ENCODE peak calls at places on chromosome 10, in six cellular contexts. V, Z, E, L, D and P are unnamed samples.

GRCh38 chr10:125113661-125114388 is 46.5 kb downstream of the CTBP2 start:
- DNase-seq in E (peak; percentile 30), Z (no peak), D (no peak), L (no peak), V (no peak), P (no peak)

GRCh38 chr10:80503584-80504157 is 34.0 kb upstream of the SH2D4B start:
- DNase-seq in E (no peak), L (no peak), Z (no peak), V (no peak), D (no peak), P (no peak)

GRCh38 chr10:132592790-132593788 is 55.5 kb downstream of the INPP5A start:
- DNase-seq in E (no peak), V (peak; percentile 72), L (no peak), D (no peak), Z (no peak), P (peak; percentile 58)

GRCh38 chr10:84371944-84372343 is 43.6 kb downstream of the CCSER2 start:
- DNase-seq in Z (no peak), V (no peak), D (no peak), E (no peak), L (no peak), P (no peak)

GRCh38 chr10:121956111-121957061 is 18.6 kb downstream of the NSMCE4A start:
- DNase-seq in Z (no peak), D (no peak), E (no peak), V (no peak), L (no peak), P (no peak)

GRCh38 chr10:3757638-3758490 is 27.1 kb downstream of the KLF6 start:
- DNase-seq in D (no peak), L (no peak), V (no peak), E (no peak), Z (no peak), P (no peak)

GRCh38 chr10:130234171-130234965 is 98.2 kb downstream of the GLRX3 start:
- DNase-seq in D (no peak), E (peak; percentile 46), V (no peak), L (no peak), Z (no peak), P (no peak)

GRCh38 chr10:78267598-78267997 is 233.9 kb downstream of the RPS24 start:
- DNase-seq in V (no peak), Z (no peak), L (no peak), E (no peak), D (no peak), P (no peak)

GRCh38 chr10:87761153-87761552 is 56.9 kb downstream of the ATAD1 start:
- DNase-seq in Z (no peak), D (no peak), V (no peak), E (no peak), L (no peak), P (no peak)

GRCh38 chr10:13143761-13144160 is 17.6 kb upstream of the MCM10 start:
- DNase-seq in V (no peak), Z (no peak), L (no peak), E (no peak), D (no peak), P (no peak)

GRCh38 chr10:6678211-6678803 is 98.2 kb upstream of the PRKCQ start:
- DNase-seq in D (peak; percentile 50), Z (no peak), L (peak; percentile 43), E (no peak), V (peak; percentile 62), P (no peak)

GRCh38 chr10:17003151-17003550 is 126.5 kb downstream of the CUBN start:
- DNase-seq in E (no peak), Z (no peak), L (peak; percentile 26), V (no peak), D (peak; percentile 46), P (no peak)

GRCh38 chr10:51377932-51378206 is 303.6 kb downstream of the PRKG1 start:
- DNase-seq in V (no peak), L (no peak), Z (no peak), E (no peak), D (no peak), P (no peak)

GRCh38 chr10:24901686-24902399 is 50.6 kb downstream of the PRTFDC1 start:
- DNase-seq in L (no peak), E (no peak), Z (no peak), V (peak; percentile 79), D (no peak), P (no peak)

GRCh38 chr10:67809107-67809506 is 28.9 kb downstream of the DNAJC12 start:
- DNase-seq in L (no peak), V (no peak), D (no peak), Z (no peak), E (no peak), P (no peak)

GRCh38 chr10:35216303-35216905 is 89.8 kb downstream of the CREM start:
- DNase-seq in Z (no peak), L (no peak), E (no peak), V (peak; percentile 28), D (no peak), P (no peak)

GRCh38 chr10:99382181-99382580 is 48.2 kb downstream of the GOT1 start:
- DNase-seq in V (no peak), Z (no peak), L (no peak), E (no peak), D (no peak), P (no peak)

GRCh38 chr10:12701696-12702095 is 299.8 kb downstream of the CCDC3 start:
- DNase-seq in E (no peak), Z (peak; percentile 40), D (no peak), V (peak; percentile 18), L (no peak), P (no peak)

GRCh38 chr10:110056822-110057221 is 49.0 kb downstream of the ADD3 start:
- DNase-seq in V (no peak), E (no peak), D (no peak), L (no peak), Z (no peak), P (no peak)

GRCh38 chr10:14740684-14741247 is 33.9 kb downstream of the FAM107B start:
- DNase-seq in Z (no peak), L (no peak), E (no peak), V (peak; percentile 10), D (no peak), P (no peak)

GRCh38 chr10:31897506-31897905 is 31.1 kb downstream of the ARHGAP12 start:
- DNase-seq in L (no peak), E (no peak), V (no peak), Z (no peak), D (no peak), P (no peak)

GRCh38 chr10:106134326-106135000 is 1030.0 kb downstream of the SORCS1 start:
- DNase-seq in D (no peak), V (no peak), E (no peak), Z (no peak), L (no peak), P (no peak)

GRCh38 chr10:90856261-90856660 is 1.6 kb downstream of the HTR7 start:
- DNase-seq in E (no peak), L (no peak), Z (peak; percentile 7), V (no peak), D (no peak), P (no peak)

GRCh38 chr10:61669161-61669755 is 6.5 kb downstream of the CABCOCO1 start:
- DNase-seq in D (no peak), L (no peak), V (no peak), E (no peak), Z (no peak), P (no peak)

GRCh38 chr10:88642991-88643390 is 21.3 kb upstream of the LIPF start:
- DNase-seq in V (no peak), E (no peak), L (no peak), Z (no peak), D (no peak), P (no peak)

GRCh38 chr10:86286591-86287421 is 79.8 kb downstream of the GRID1 start:
- DNase-seq in Z (no peak), V (peak; percentile 7), D (no peak), L (no peak), E (peak; percentile 40), P (no peak)

GRCh38 chr10:91520657-91521056 is 110.5 kb downstream of the HECTD2 start:
- DNase-seq in L (no peak), E (no peak), V (peak; percentile 40), Z (no peak), D (no peak), P (no peak)

GRCh38 chr10:1364151-1364910 is 308.1 kb downstream of the WDR37 start:
- DNase-seq in D (no peak), E (peak; percentile 41), Z (no peak), L (no peak), V (peak; percentile 4), P (no peak)

GRCh38 chr10:49081532-49082275 is 33.6 kb downstream of the VSTM4 start:
- DNase-seq in V (no peak), D (no peak), Z (no peak), L (no peak), E (no peak), P (no peak)

GRCh38 chr10:52879651-52880050 is 107.1 kb upstream of the MBL2 start:
- DNase-seq in E (no peak), Z (no peak), L (no peak), D (no peak), V (no peak), P (no peak)

GRCh38 chr10:128147064-128147463 is 20.8 kb upstream of the MKI67 start:
- DNase-seq in V (no peak), L (no peak), E (no peak), D (no peak), Z (no peak), P (no peak)